ENCODE peak calls at places on chromosomes 11 and 22, in five cellular contexts. T is HEK293T, Y is NT2/D1, A is GM12878, R is HepG2. M is an unnamed sample.

GRCh38 chr11:21465203-21465602 is 727.7 kb upstream of the ANO5 start:
- DNase-seq in T (no peak), Y (no peak), A (no peak), R (no peak), M (no peak)

GRCh38 chr11:92504534-92504933 is 279.9 kb downstream of the FAT3 start:
- DNase-seq in T (no peak), Y (no peak), A (no peak), R (no peak), M (no peak)

GRCh38 chr22:42292726-42293520 is 22.5 kb upstream of the TCF20 start:
- DNase-seq in T (no peak), Y (no peak), A (no peak), R (no peak), M (no peak)

GRCh38 chr11:36394926-36395325 is 98.8 kb downstream of the PRR5L start:
- DNase-seq in T (no peak), Y (no peak), A (no peak), R (no peak), M (no peak)

GRCh38 chr11:81220166-81220895 is 1513.3 kb downstream of the FAM181B start:
- DNase-seq in T (no peak), Y (no peak), A (no peak), R (no peak), M (no peak)

GRCh38 chr11:102384419-102385052 is 37.5 kb downstream of the BIRC2 start:
- DNase-seq in T (no peak), Y (no peak), A (no peak), R (no peak), M (no peak)

GRCh38 chr11:1560618-1561251 is 11.3 kb downstream of the DUSP8 start:
- DNase-seq in T (no peak), Y (no peak), A (no peak), R (no peak), M (no peak)

GRCh38 chr11:27397619-27398412 is 34.8 kb upstream of the CCDC34 start:
- DNase-seq in T (no peak), Y (no peak), A (no peak), R (no peak), M (no peak)

GRCh38 chr11:122074022-122074421 is 42.0 kb downstream of the BLID start:
- DNase-seq in T (no peak), Y (no peak), A (no peak), R (no peak), M (no peak)

GRCh38 chr11:64660205-64660604 is 62.8 kb downstream of the NRXN2 start:
- DNase-seq in T (no peak), Y (no peak), A (no peak), R (no peak), M (no peak)

GRCh38 chr11:46345881-46346484 is 1.3 kb upstream of the DGKZ start:
- DNase-seq in T (no peak), Y (no peak), A (no peak), R (no peak), M (no peak)

GRCh38 chr11:78228467-78228866 is 39.7 kb downstream of the USP35 start:
- DNase-seq in T (peak), Y (peak), A (peak), R (peak), M (no peak)

GRCh38 chr22:49962751-49963646 is 2.4 kb downstream of the PIM3 start:
- DNase-seq in T (no peak), Y (no peak), A (no peak), R (no peak), M (no peak)

GRCh38 chr11:36304349-36304748 is 8.3 kb downstream of the PRR5L start:
- DNase-seq in T (no peak), Y (no peak), A (no peak), R (no peak), M (no peak)

GRCh38 chr11:35511666-35512065 is 13.8 kb downstream of the PAMR1 start:
- DNase-seq in T (no peak), Y (no peak), A (no peak), R (no peak), M (no peak)

GRCh38 chr22:30591191-30591587 is 521 bp downstream of the PES1 start:
- DNase-seq in T (no peak), Y (no peak), A (no peak), R (no peak), M (no peak)

GRCh38 chr11:78099671-78100070 is 20.0 kb upstream of the NDUFC2 start:
- DNase-seq in T (no peak), Y (no peak), A (no peak), R (no peak), M (no peak)

GRCh38 chr11:69218271-69218682 is 62.5 kb downstream of the SMIM38 start:
- DNase-seq in T (no peak), Y (no peak), A (no peak), R (no peak), M (peak)

GRCh38 chr11:105942951-105943350 is 79.1 kb downstream of the MSANTD4 start:
- DNase-seq in T (no peak), Y (no peak), A (no peak), R (no peak), M (no peak)

GRCh38 chr11:105935791-105936190 is 86.2 kb downstream of the MSANTD4 start:
- DNase-seq in T (no peak), Y (no peak), A (no peak), R (no peak), M (no peak)

GRCh38 chr11:37946155-37946766 is 1348.2 kb upstream of the RAG2 start:
- DNase-seq in T (no peak), Y (peak), A (peak), R (peak), M (peak)

GRCh38 chr22:45211848-45212247 is 28.8 kb downstream of the KIAA0930 start:
- DNase-seq in T (no peak), Y (no peak), A (no peak), R (no peak), M (no peak)

GRCh38 chr22:50058338-50059184 is 463 bp upstream of the TTLL8 start:
- DNase-seq in T (no peak), Y (no peak), A (no peak), R (no peak), M (no peak)

GRCh38 chr11:2975594-2975993 is 16.5 kb downstream of the NAP1L4 start:
- DNase-seq in T (peak), Y (no peak), A (no peak), R (peak), M (no peak)

GRCh38 chr11:65576867-65577755 is 1.3 kb downstream of the EHBP1L1 start:
- DNase-seq in T (no peak), Y (no peak), A (no peak), R (peak), M (no peak)

GRCh38 chr11:31822604-31823371 is 11.7 kb upstream of the PAX6 start:
- DNase-seq in T (no peak), Y (no peak), A (no peak), R (no peak), M (peak)

GRCh38 chr11:2834893-2835767 is 50.4 kb downstream of the CDKN1C start:
- DNase-seq in T (no peak), Y (no peak), A (no peak), R (peak), M (no peak)

GRCh38 chr11:12864316-12865156 is 144.6 kb upstream of the RASSF10 start:
- DNase-seq in T (no peak), Y (peak), A (no peak), R (no peak), M (peak)

GRCh38 chr11:86698634-86699033 is 26.2 kb upstream of the ME3 start:
- DNase-seq in T (no peak), Y (no peak), A (no peak), R (no peak), M (no peak)

GRCh38 chr11:60169264-60169915 is 13.5 kb downstream of the MS4A6A start:
- DNase-seq in T (no peak), Y (peak), A (no peak), R (peak), M (no peak)

GRCh38 chr11:15943418-15944197 is 412.7 kb downstream of the SOX6 start:
- DNase-seq in T (no peak), Y (no peak), A (no peak), R (no peak), M (peak)

GRCh38 chr22:22074634-22075381 is 92.2 kb upstream of the TOP3B start:
- DNase-seq in T (no peak), Y (no peak), A (no peak), R (no peak), M (no peak)
- TF ChIP-seq SUZ12 in T (no peak), Y (no peak), A (no peak), R (no peak), M (no peak)

GRCh38 chr11:76493626-76494539 is 49.1 kb downstream of the EMSY start:
- DNase-seq in T (no peak), Y (no peak), A (no peak), R (no peak), M (no peak)
- TF ChIP-seq SUZ12 in T (no peak), Y (no peak), A (no peak), R (no peak), M (no peak)

GRCh38 chr11:126467046-126467370 is 111.5 kb downstream of the ST3GAL4 start:
- DNase-seq in T (no peak), Y (no peak), A (no peak), R (no peak), M (no peak)

GRCh38 chr11:126467471-126467870 is 112.0 kb downstream of the ST3GAL4 start:
- DNase-seq in T (no peak), Y (no peak), A (no peak), R (no peak), M (no peak)

GRCh38 chr11:126464796-126465195 is 109.3 kb downstream of the ST3GAL4 start:
- DNase-seq in T (no peak), Y (no peak), A (no peak), R (no peak), M (no peak)

GRCh38 chr11:126466288-126467045 is 111.0 kb downstream of the ST3GAL4 start:
- DNase-seq in T (no peak), Y (no peak), A (no peak), R (no peak), M (no peak)

DNA sequence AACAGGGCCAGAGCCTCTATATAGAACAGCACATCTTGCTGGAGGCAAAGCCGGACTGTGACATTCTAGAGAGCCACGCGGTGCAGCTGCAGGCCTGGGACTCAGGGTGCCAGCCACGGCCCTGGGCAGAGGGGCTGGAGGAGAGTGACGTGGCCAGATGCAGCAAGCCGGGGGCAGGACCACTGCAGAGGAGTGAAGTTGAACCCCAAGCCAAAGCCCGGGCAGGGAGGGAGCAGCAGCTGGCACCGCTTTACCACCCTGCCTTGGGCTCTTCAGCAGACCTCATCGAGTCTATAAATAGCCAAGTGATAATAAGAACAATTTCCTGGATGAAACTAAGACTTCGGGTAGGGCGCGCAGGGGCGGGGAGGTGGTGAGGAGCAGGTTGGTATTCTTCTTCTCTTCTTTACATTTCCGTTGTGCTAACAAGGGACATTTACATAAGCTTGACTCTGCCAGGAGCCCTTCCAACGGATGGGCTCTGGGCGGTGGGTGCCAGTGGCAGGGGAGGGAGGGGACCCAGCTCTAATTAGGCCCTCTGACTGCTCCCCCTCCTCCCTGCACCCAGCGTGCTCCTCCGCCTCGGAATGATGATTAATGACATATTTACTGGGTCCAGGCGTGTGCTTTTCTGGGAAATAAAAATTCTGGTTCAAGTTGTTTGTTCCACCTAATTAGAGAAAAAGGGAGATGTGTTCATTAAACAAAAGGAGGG is 110.2 kb downstream of the ST3GAL4 start:
- DNase-seq in T (no peak), Y (no peak), A (peak), R (no peak), M (no peak)
- TF ChIP-seq SUZ12 in T (no peak), Y (no peak), A (no peak), R (no peak), M (no peak)

DNA sequence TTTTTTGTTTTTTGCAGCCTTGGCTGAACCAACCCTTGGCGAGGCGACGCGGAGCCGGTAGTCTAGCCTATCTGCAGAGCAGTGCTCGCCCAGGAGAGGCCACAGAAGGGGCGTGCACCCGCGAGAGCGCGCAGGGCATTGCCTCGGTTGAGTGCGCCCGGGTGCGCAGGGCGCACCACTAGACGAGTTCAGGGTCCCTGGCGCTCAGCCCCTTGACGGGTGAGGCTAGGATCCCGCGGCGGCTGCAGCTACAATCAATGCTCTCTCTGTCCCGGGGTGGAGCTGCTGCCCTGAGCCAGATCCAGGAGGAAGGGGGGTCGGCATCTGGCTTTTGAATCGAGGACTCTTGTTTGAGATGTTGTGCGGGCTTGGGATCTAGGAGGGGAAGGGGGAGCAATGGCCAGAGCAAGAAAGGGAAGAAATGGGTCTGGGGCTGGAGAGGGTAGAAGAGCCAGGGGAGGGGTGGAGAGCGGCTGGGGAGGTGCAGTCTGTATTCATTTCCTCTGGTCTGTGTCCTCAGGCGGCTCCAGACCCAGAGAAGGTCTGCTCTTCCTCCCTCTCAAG is 949 bp downstream of the THY1 start:
- DNase-seq in T (no peak), Y (no peak), A (no peak), R (no peak), M (no peak)
- TF ChIP-seq SUZ12 in T (no peak), Y (no peak), A (no peak), R (no peak), M (no peak)

GRCh38 chr11:72771507-72771906 is 19.3 kb upstream of the ARAP1 start:
- DNase-seq in T (no peak), Y (no peak), A (no peak), R (no peak), M (no peak)
- TF ChIP-seq SUZ12 in T (no peak), Y (no peak), A (no peak), R (no peak), M (no peak)

M was measured in H1.